ENCODE peak calls at places on chromosomes 6 and 20, in six cellular contexts. One of them, this sample, is unnamed.

GRCh38 chr6:116616757-116617093 is 446 bp downstream of the RSPH4A start:
- DNase-seq in HTR-8/SVneo: peak; percentile 12
- DNase-seq in NCI-H1092 treated with DMSO at 0.1 percent for 48 hours: no peak
- DNase-seq in hippocampal formation: no peak
- DNase-seq in stimulated activated naive CD4-positive, alpha-beta T cell: peak; percentile 14
- DNase-seq in Right ventricle myocardium superior: peak; percentile 47
- DNase-seq in this sample: no peak

GRCh38 chr6:11975353-11975977 is 36.6 kb upstream of the HIVEP1 start:
- DNase-seq in HTR-8/SVneo: no peak
- DNase-seq in NCI-H1092 treated with DMSO at 0.1 percent for 48 hours: no peak
- DNase-seq in Right ventricle myocardium superior: no peak
- DNase-seq in stimulated activated naive CD4-positive, alpha-beta T cell: no peak
- DNase-seq in hippocampal formation: no peak
- DNase-seq in this sample: no peak

GRCh38 chr20:52923123-52923543 is 49.0 kb upstream of the TSHZ2 start:
- DNase-seq in HTR-8/SVneo: peak; percentile 24
- DNase-seq in hippocampal formation: no peak
- DNase-seq in Right ventricle myocardium superior: no peak
- DNase-seq in NCI-H1092 treated with DMSO at 0.1 percent for 48 hours: no peak
- DNase-seq in stimulated activated naive CD4-positive, alpha-beta T cell: no peak
- DNase-seq in this sample: no peak

GRCh38 chr6:27188206-27188884 is 59.2 kb upstream of the PRSS16 start:
- DNase-seq in NCI-H1092 treated with DMSO at 0.1 percent for 48 hours: no peak
- DNase-seq in Right ventricle myocardium superior: peak; percentile 51
- DNase-seq in HTR-8/SVneo: peak; percentile 63
- DNase-seq in stimulated activated naive CD4-positive, alpha-beta T cell: no peak
- DNase-seq in hippocampal formation: no peak
- DNase-seq in this sample: peak; percentile 87

GRCh38 chr20:18007534-18008292 is 38.9 kb downstream of the MGME1 start:
- DNase-seq in NCI-H1092 treated with DMSO at 0.1 percent for 48 hours: no peak
- DNase-seq in HTR-8/SVneo: no peak
- DNase-seq in stimulated activated naive CD4-positive, alpha-beta T cell: no peak
- DNase-seq in Right ventricle myocardium superior: peak; percentile 59
- DNase-seq in hippocampal formation: no peak
- DNase-seq in this sample: no peak

GRCh38 chr20:49811825-49812462 is 684 bp upstream of the SLC9A8 start:
- DNase-seq in NCI-H1092 treated with DMSO at 0.1 percent for 48 hours: no peak
- DNase-seq in hippocampal formation: no peak
- DNase-seq in HTR-8/SVneo: peak; percentile 78
- DNase-seq in Right ventricle myocardium superior: no peak
- DNase-seq in stimulated activated naive CD4-positive, alpha-beta T cell: no peak
- DNase-seq in this sample: peak; percentile 67

GRCh38 chr6:26086214-26086613 is 1.0 kb upstream of the HFE start:
- DNase-seq in hippocampal formation: no peak
- DNase-seq in NCI-H1092 treated with DMSO at 0.1 percent for 48 hours: no peak
- DNase-seq in stimulated activated naive CD4-positive, alpha-beta T cell: peak; percentile 79
- DNase-seq in Right ventricle myocardium superior: no peak
- DNase-seq in HTR-8/SVneo: no peak
- DNase-seq in this sample: no peak

GRCh38 chr6:81859884-81860283 is 107.4 kb upstream of the TENT5A start:
- DNase-seq in Right ventricle myocardium superior: peak; percentile 74
- DNase-seq in stimulated activated naive CD4-positive, alpha-beta T cell: no peak
- DNase-seq in HTR-8/SVneo: no peak
- DNase-seq in NCI-H1092 treated with DMSO at 0.1 percent for 48 hours: no peak
- DNase-seq in hippocampal formation: no peak
- DNase-seq in this sample: no peak

GRCh38 chr6:4210619-4211419 is 75.4 kb upstream of the ECI2 start:
- DNase-seq in NCI-H1092 treated with DMSO at 0.1 percent for 48 hours: no peak
- DNase-seq in HTR-8/SVneo: peak; percentile 49
- DNase-seq in stimulated activated naive CD4-positive, alpha-beta T cell: peak; percentile 40
- DNase-seq in Right ventricle myocardium superior: peak; percentile 79
- DNase-seq in hippocampal formation: peak; percentile 33
- DNase-seq in this sample: peak; percentile 69

GRCh38 chr6:140253096-140253495 is 878.6 kb upstream of the CITED2 start:
- DNase-seq in stimulated activated naive CD4-positive, alpha-beta T cell: no peak
- DNase-seq in NCI-H1092 treated with DMSO at 0.1 percent for 48 hours: no peak
- DNase-seq in hippocampal formation: no peak
- DNase-seq in Right ventricle myocardium superior: no peak
- DNase-seq in HTR-8/SVneo: peak; percentile 2
- DNase-seq in this sample: no peak

GRCh38 chr20:47719211-47719610 is 66.1 kb downstream of the SULF2 start:
- DNase-seq in NCI-H1092 treated with DMSO at 0.1 percent for 48 hours: no peak
- DNase-seq in HTR-8/SVneo: no peak
- DNase-seq in stimulated activated naive CD4-positive, alpha-beta T cell: no peak
- DNase-seq in hippocampal formation: no peak
- DNase-seq in Right ventricle myocardium superior: no peak
- DNase-seq in this sample: no peak

GRCh38 chr20:37259031-37259430 is 2.6 kb downstream of the GHRH start:
- DNase-seq in Right ventricle myocardium superior: no peak
- DNase-seq in HTR-8/SVneo: no peak
- DNase-seq in NCI-H1092 treated with DMSO at 0.1 percent for 48 hours: no peak
- DNase-seq in hippocampal formation: no peak
- DNase-seq in stimulated activated naive CD4-positive, alpha-beta T cell: no peak
- DNase-seq in this sample: no peak

GRCh38 chr6:159529820-159530405 is 163.1 kb downstream of the SOD2 start:
- DNase-seq in Right ventricle myocardium superior: peak; percentile 46
- DNase-seq in hippocampal formation: peak; percentile 41
- DNase-seq in NCI-H1092 treated with DMSO at 0.1 percent for 48 hours: no peak
- DNase-seq in HTR-8/SVneo: no peak
- DNase-seq in stimulated activated naive CD4-positive, alpha-beta T cell: no peak
- DNase-seq in this sample: no peak

GRCh38 chr6:143680157-143680556 is 2.4 kb downstream of the PHACTR2 start:
- DNase-seq in HTR-8/SVneo: no peak
- DNase-seq in hippocampal formation: no peak
- DNase-seq in stimulated activated naive CD4-positive, alpha-beta T cell: no peak
- DNase-seq in NCI-H1092 treated with DMSO at 0.1 percent for 48 hours: no peak
- DNase-seq in Right ventricle myocardium superior: no peak
- DNase-seq in this sample: no peak

GRCh38 chr6:12132351-12133222 is 120.5 kb downstream of the HIVEP1 start:
- DNase-seq in stimulated activated naive CD4-positive, alpha-beta T cell: no peak
- DNase-seq in Right ventricle myocardium superior: no peak
- DNase-seq in HTR-8/SVneo: no peak
- DNase-seq in hippocampal formation: no peak
- DNase-seq in NCI-H1092 treated with DMSO at 0.1 percent for 48 hours: no peak
- DNase-seq in this sample: no peak

This sample was measured in cardiac muscle cell.